ENCODE peak calls at places on chromosomes 4 and X, in five cellular contexts. One of them, this sample, is unnamed.

GRCh38 chr4:37653601-37654000 is 32.6 kb downstream of the RELL1 start:
- DNase-seq in upper lobe of right lung: no peak
- DNase-seq in epithelial cell of esophagus: peak
- DNase-seq in CD4-positive, alpha-beta T cell: no peak
- DNase-seq in stimulated activated CD8-positive, alpha-beta memory T cell treated with anti-CD3 and anti-CD28 coated beads, Interleukin-7, amount 100 ng/mL, for 4 hours: no peak
- DNase-seq in this sample: no peak

GRCh38 chrX:118345401-118346257 is at the start of gene WDR44:
- DNase-seq in upper lobe of right lung: peak
- DNase-seq in epithelial cell of esophagus: peak
- DNase-seq in CD4-positive, alpha-beta T cell: peak
- DNase-seq in stimulated activated CD8-positive, alpha-beta memory T cell treated with anti-CD3 and anti-CD28 coated beads, Interleukin-7, amount 100 ng/mL, for 4 hours: peak
- DNase-seq in this sample: peak

GRCh38 chr4:89583106-89583505 is 253.9 kb downstream of the SNCA start:
- DNase-seq in upper lobe of right lung: no peak
- DNase-seq in epithelial cell of esophagus: peak
- DNase-seq in CD4-positive, alpha-beta T cell: no peak
- DNase-seq in stimulated activated CD8-positive, alpha-beta memory T cell treated with anti-CD3 and anti-CD28 coated beads, Interleukin-7, amount 100 ng/mL, for 4 hours: no peak
- DNase-seq in this sample: no peak

GRCh38 chr4:9923195-9923812 is 98.0 kb downstream of the SLC2A9 start:
- DNase-seq in upper lobe of right lung: no peak
- DNase-seq in epithelial cell of esophagus: no peak
- DNase-seq in CD4-positive, alpha-beta T cell: no peak
- DNase-seq in stimulated activated CD8-positive, alpha-beta memory T cell treated with anti-CD3 and anti-CD28 coated beads, Interleukin-7, amount 100 ng/mL, for 4 hours: no peak
- DNase-seq in this sample: no peak

GRCh38 chr4:165828928-165829327 is 44.1 kb upstream of the TLL1 start:
- DNase-seq in upper lobe of right lung: no peak
- DNase-seq in epithelial cell of esophagus: peak
- DNase-seq in CD4-positive, alpha-beta T cell: no peak
- DNase-seq in stimulated activated CD8-positive, alpha-beta memory T cell treated with anti-CD3 and anti-CD28 coated beads, Interleukin-7, amount 100 ng/mL, for 4 hours: no peak
- DNase-seq in this sample: no peak

GRCh38 chr4:53019485-53020382 is 157.6 kb downstream of the RASL11B start:
- DNase-seq in upper lobe of right lung: no peak
- DNase-seq in epithelial cell of esophagus: peak
- DNase-seq in CD4-positive, alpha-beta T cell: no peak
- DNase-seq in stimulated activated CD8-positive, alpha-beta memory T cell treated with anti-CD3 and anti-CD28 coated beads, Interleukin-7, amount 100 ng/mL, for 4 hours: no peak
- DNase-seq in this sample: no peak

GRCh38 chr4:104345598-104346242 is 149.0 kb downstream of the CXXC4 start:
- DNase-seq in upper lobe of right lung: no peak
- DNase-seq in epithelial cell of esophagus: no peak
- DNase-seq in CD4-positive, alpha-beta T cell: no peak
- DNase-seq in stimulated activated CD8-positive, alpha-beta memory T cell treated with anti-CD3 and anti-CD28 coated beads, Interleukin-7, amount 100 ng/mL, for 4 hours: no peak
- DNase-seq in this sample: peak

GRCh38 chr4:148270600-148270999 is 171.6 kb downstream of the NR3C2 start:
- DNase-seq in upper lobe of right lung: no peak
- DNase-seq in epithelial cell of esophagus: peak
- DNase-seq in CD4-positive, alpha-beta T cell: no peak
- DNase-seq in stimulated activated CD8-positive, alpha-beta memory T cell treated with anti-CD3 and anti-CD28 coated beads, Interleukin-7, amount 100 ng/mL, for 4 hours: no peak
- DNase-seq in this sample: no peak